ENCODE peak calls at places on chromosomes 2 and 18, in four cellular contexts. C is fibroblast of villous mesenchyme, B is astrocyte of the cerebellum, E is mucosa of descending colon. N is an unnamed sample.

GRCh38 chr2:158487419-158487818 is 30.7 kb downstream of the PKP4 start:
- DNase-seq in C (peak; percentile 57), B (peak; percentile 63), E (no peak), N (no peak)

GRCh38 chr2:80573950-80574349 is 269.4 kb upstream of the LRRTM1 start:
- DNase-seq in C (no peak), B (no peak), E (no peak), N (peak; percentile 43)

GRCh38 chr2:200300650-200301314 is 5.7 kb upstream of the SPATS2L start:
- DNase-seq in C (peak; percentile 77), B (no peak), E (no peak), N (peak; percentile 82)

GRCh38 chr2:21910832-21911507 is 787.2 kb downstream of the TDRD15 start:
- DNase-seq in C (no peak), B (no peak), E (no peak), N (no peak)

GRCh38 chr2:55408098-55408882 is 11.4 kb downstream of the CCDC88A start:
- DNase-seq in C (no peak), B (no peak), E (no peak), N (no peak)

GRCh38 chr2:66496680-66497420 is 61.9 kb downstream of the MEIS1 start:
- DNase-seq in C (no peak), B (no peak), E (no peak), N (no peak)

GRCh38 chr2:173076557-173077345 is 1.1 kb downstream of the MAP3K20 start:
- DNase-seq in C (peak; percentile 67), B (peak; percentile 23), E (peak; percentile 55), N (no peak)

GRCh38 chr2:48444404-48444803 is 85.5 kb upstream of the STON1 start:
- DNase-seq in C (no peak), B (no peak), E (no peak), N (no peak)

GRCh38 chr18:28136071-28136470 is 40.9 kb downstream of the CDH2 start:
- DNase-seq in C (peak; percentile 40), B (no peak), E (no peak), N (no peak)

GRCh38 chr2:142502402-142502801 is 371.6 kb upstream of the LRP1B start:
- DNase-seq in C (no peak), B (no peak), E (no peak), N (no peak)

GRCh38 chr2:241035818-241036396 is 37.5 kb downstream of the SNED1 start:
- DNase-seq in C (no peak), B (no peak), E (no peak), N (no peak)
- H3K4me3 ChIP-seq in C (no peak overlapping the region), B (no peak overlapping the region), E (no peak overlapping the region), N (peak overlapping the region; percentile 23)

DNA sequence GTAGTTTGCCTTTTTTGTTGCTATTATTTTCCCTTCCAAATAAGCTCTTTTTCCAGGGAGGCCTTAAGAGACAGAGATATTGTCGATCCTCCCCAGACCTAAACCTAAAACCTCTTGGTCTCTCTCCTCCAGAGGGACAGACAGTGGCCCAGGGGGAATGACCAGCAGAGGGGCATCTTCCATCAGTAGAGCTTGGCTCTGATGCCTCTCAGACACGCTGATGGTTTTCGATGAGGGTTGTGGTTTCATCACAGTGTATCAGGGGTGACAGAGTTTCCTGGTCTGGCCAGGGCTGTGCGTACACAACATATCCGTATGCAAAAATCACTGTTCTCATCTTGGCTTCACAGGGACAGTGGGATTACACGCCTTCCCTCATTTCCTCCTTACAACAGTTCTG is 68.6 kb downstream of the GATA6 start:
- DNase-seq in C (no peak), B (no peak), E (no peak), N (no peak)
- TF ChIP-seq CTCF in C (peak; percentile 13), B (no peak), E (no peak), N (no peak)

DNA sequence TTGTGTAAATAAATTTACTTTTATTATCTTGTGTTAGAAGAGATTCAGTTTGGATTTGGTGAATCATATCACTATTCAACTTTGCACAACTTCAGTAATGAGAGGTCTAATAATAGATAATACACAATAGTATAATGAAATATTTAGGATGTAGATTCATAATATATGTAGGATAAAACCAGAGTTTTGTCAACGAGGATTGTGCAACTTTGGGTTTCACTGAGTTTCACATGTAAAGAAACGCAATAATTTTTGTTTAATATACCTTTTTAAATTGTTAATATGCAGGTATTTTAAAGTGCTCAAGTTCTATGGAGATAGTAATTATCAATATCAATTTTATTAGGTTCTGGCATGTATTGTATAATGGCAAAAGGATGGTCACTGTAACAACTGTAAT is 5.3 kb downstream of the CALCRL start:
- DNase-seq in C (no peak), B (no peak), E (no peak), N (no peak)
- H3K4me3 ChIP-seq in C (no peak overlapping the region), B (no peak overlapping the region), E (no peak overlapping the region), N (no peak overlapping the region)

DNA sequence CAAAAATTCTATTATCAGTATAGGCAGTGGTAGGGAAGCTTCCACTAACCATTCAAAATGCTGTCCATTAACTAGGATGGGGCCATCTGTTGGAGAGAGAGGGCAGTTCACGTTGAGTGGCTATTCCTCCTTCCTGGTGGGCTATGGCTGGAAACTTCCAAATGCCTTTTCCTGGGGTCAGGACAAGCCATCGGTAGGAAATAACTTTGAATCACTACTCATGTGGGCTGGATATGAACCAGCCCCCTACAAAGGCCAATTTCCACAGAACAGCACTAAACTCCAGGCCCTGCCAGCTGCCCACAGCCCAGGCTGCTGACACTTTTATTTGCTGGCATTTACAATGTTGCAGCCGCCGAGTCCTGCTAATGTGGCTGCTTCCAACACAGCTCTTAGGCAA is 156.1 kb upstream of the HNRNPA3 start:
- DNase-seq in C (no peak), B (no peak), E (no peak), N (no peak)
- TF ChIP-seq CTCF in C (peak; percentile 27), B (no peak), E (no peak), N (peak; percentile 47)

GRCh38 chr2:12513339-12513738 is 203.4 kb upstream of the TRIB2 start:
- DNase-seq in C (no peak), B (no peak), E (no peak), N (no peak)
- H3K4me3 ChIP-seq in C (no peak overlapping the region), B (no peak overlapping the region), E (no peak overlapping the region), N (no peak overlapping the region)

GRCh38 chr2:152036611-152037469 is 62.0 kb downstream of the CACNB4 start:
- DNase-seq in C (peak; percentile 77), B (peak; percentile 69), E (no peak), N (no peak)
- TF ChIP-seq CTCF in C (peak; percentile 85), B (peak; percentile 82), E (peak; percentile 50), N (peak; percentile 92)

GRCh38 chr2:209208211-209208610 is 215.6 kb upstream of the MAP2 start:
- DNase-seq in C (peak; percentile 24), B (no peak), E (no peak), N (no peak)
- H3K4me3 ChIP-seq in C (peak overlapping the region; percentile 40), B (no peak overlapping the region), E (no peak overlapping the region), N (peak overlapping the region; percentile 36)